ENCODE peak calls at places on chromosomes 12 and 14, in four cellular contexts. N, B, I and Z are unnamed samples.

GRCh38 chr14:92960706-92961566 is 38.0 kb downstream of the CHGA start:
- DNase-seq in I (no peak), B (no peak), N (peak; percentile 32), Z (peak; percentile 65)

GRCh38 chr14:44960646-44961045 is 1.1 kb downstream of the KLHL28 start:
- DNase-seq in I (no peak), N (no peak), B (no peak), Z (no peak)

GRCh38 chr12:116604883-116605641 is 45.9 kb downstream of the MAP1LC3B2 start:
- DNase-seq in I (no peak), B (no peak), N (no peak), Z (no peak)

GRCh38 chr14:59595071-59595470 is 18.5 kb upstream of the CCDC175 start:
- DNase-seq in I (no peak), N (no peak), B (no peak), Z (no peak)

GRCh38 chr14:98752660-98753059 is 519.3 kb downstream of the BCL11B start:
- DNase-seq in B (no peak), I (no peak), N (no peak), Z (no peak)

GRCh38 chr14:96399405-96399804 is 7.5 kb downstream of the AK7 start:
- DNase-seq in N (no peak), I (no peak), B (no peak), Z (no peak)

GRCh38 chr12:40618621-40619020 is 73.6 kb upstream of the CNTN1 start:
- DNase-seq in N (no peak), B (no peak), I (no peak), Z (no peak)

GRCh38 chr14:94116701-94117100 is 6.2 kb downstream of the IFI27 start:
- DNase-seq in N (no peak), B (no peak), I (no peak), Z (no peak)

GRCh38 chr14:76936483-76936882 is 92.0 kb downstream of the IRF2BPL start:
- DNase-seq in I (no peak), B (no peak), N (no peak), Z (no peak)

GRCh38 chr12:39610626-39611025 is 9.0 kb downstream of the ABCD2 start:
- DNase-seq in N (no peak), I (no peak), B (no peak), Z (no peak)

GRCh38 chr12:12008232-12008850 is 62.4 kb upstream of the BCL2L14 start:
- DNase-seq in B (no peak), N (no peak), I (no peak), Z (no peak)

GRCh38 chr14:20631023-20631820 is 10.3 kb downstream of the OR6S1 start:
- DNase-seq in N (no peak), B (peak; percentile 59), I (no peak), Z (peak; percentile 36)

GRCh38 chr12:52243774-52244614 is 11.0 kb downstream of the KRT7 start:
- DNase-seq in I (peak; percentile 91), B (peak; percentile 84), N (no peak), Z (peak; percentile 93)
- TF ChIP-seq POLR2AphosphoS5 in I (peak; percentile 41), B (peak; percentile 80), N (peak; percentile 48), Z (peak; percentile 82)

GRCh38 chr12:46043972-46044520 is 53.7 kb upstream of the SCAF11 start:
- DNase-seq in N (no peak), B (no peak), I (no peak), Z (no peak)
- H3K4me3 ChIP-seq in N (no peak overlapping the region), B (no peak overlapping the region), I (no peak overlapping the region), Z (no peak overlapping the region)

DNA sequence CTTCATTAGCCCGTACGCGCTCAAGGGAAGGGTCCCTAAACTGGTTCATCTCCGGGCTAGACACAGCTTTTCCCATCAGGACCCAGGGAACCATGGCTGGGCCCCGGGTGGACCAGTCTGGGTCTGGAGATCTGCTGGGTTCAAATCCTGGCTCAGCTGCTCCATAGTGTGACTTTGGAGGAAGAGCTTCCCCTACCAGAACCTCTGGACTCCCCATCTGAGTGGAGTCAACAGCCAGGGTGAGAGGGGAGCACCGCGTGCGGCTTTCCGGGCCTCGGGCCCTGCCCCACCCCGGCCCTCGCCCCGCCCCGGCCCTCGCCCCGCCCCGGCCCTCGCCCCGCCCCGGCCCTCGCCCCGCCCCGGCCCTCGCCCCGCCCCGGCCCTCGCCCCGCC is 41.2 kb downstream of the BEGAIN start:
- DNase-seq in I (no peak), N (no peak), B (no peak), Z (no peak)
- TF ChIP-seq POLR2A in I (no peak), N (peak; percentile 20), B (no peak), Z (no peak)

GRCh38 chr12:24902521-24903304 is 46.2 kb downstream of the BCAT1 start:
- DNase-seq in N (no peak), I (no peak), B (no peak), Z (no peak)
- TF ChIP-seq POLR2AphosphoS5 in N (no peak), I (no peak), B (peak; percentile 25), Z (no peak)